ENCODE peak calls at places on chromosomes 6 and 20, in five cellular contexts. B is endothelial cell of umbilical vein, U is fibroblast of lung, I is neuronal stem cell, H is MM.1S. R is an unnamed sample.

GRCh38 chr20:31595654-31596411 is 9.3 kb upstream of the ID1 start:
- DNase-seq in B (peak; percentile 16), I (no peak), U (peak; percentile 99), H (no peak), R (peak; percentile 86)

GRCh38 chr20:14955396-14955795 is 618.0 kb upstream of the FLRT3 start:
- DNase-seq in U (no peak), I (no peak), B (no peak), H (no peak), R (no peak)

GRCh38 chr6:44002071-44002590 is 125.1 kb downstream of the MRPL14 start:
- DNase-seq in U (no peak), I (peak; percentile 88), B (no peak), H (no peak), R (peak; percentile 60)

GRCh38 chr6:74117113-74117512 is 421.1 kb downstream of the CD109 start:
- DNase-seq in H (no peak), U (peak; percentile 12), B (no peak), I (no peak), R (no peak)

GRCh38 chr20:33470866-33471265 is 19.0 kb upstream of the CBFA2T2 start:
- DNase-seq in B (no peak), U (no peak), I (no peak), H (no peak), R (no peak)

GRCh38 chr6:27296106-27296783 is 15.8 kb downstream of the POM121L2 start:
- DNase-seq in I (no peak), U (peak; percentile 36), H (no peak), B (peak; percentile 39), R (no peak)

GRCh38 chr20:17671565-17671964 is 10.5 kb downstream of the RRBP1 start:
- DNase-seq in B (no peak), H (no peak), I (no peak), U (no peak), R (no peak)

GRCh38 chr6:114291428-114291827 is 51.4 kb downstream of the HS3ST5 start:
- DNase-seq in H (no peak), U (no peak), I (no peak), B (no peak), R (no peak)

GRCh38 chr6:87922947-87923330 is 124.7 kb upstream of the SPACA1 start:
- DNase-seq in H (peak; percentile 37), U (no peak), I (no peak), B (no peak), R (no peak)

GRCh38 chr20:3193806-3194616 is 10.5 kb downstream of the DDRGK1 start:
- DNase-seq in H (no peak), I (no peak), U (no peak), B (no peak), R (no peak)

GRCh38 chr20:43723194-43723593 is 3.6 kb downstream of the GTSF1L start:
- DNase-seq in B (no peak), U (peak; percentile 22), I (no peak), H (no peak), R (no peak)

GRCh38 chr6:30544666-30545272 is 11.5 kb downstream of the GNL1 start:
- DNase-seq in H (peak; percentile 49), U (peak; percentile 76), B (peak; percentile 76), I (peak; percentile 35), R (no peak)

GRCh38 chr6:28693033-28693750 is 167.5 kb downstream of the GPX5 start:
- DNase-seq in H (no peak), B (no peak), U (no peak), I (no peak), R (no peak)

GRCh38 chr20:48208176-48208575 is 422.9 kb upstream of the SULF2 start:
- DNase-seq in U (no peak), H (no peak), I (no peak), B (no peak), R (no peak)

GRCh38 chr6:170370413-170370812 is 63.9 kb downstream of the FAM120B start:
- DNase-seq in H (no peak), U (no peak), I (no peak), B (no peak), R (peak; percentile 59)

GRCh38 chr6:89067796-89068195 is 12.8 kb upstream of the PNRC1 start:
- DNase-seq in U (no peak), B (no peak), I (no peak), H (no peak), R (no peak)

GRCh38 chr20:41175727-41176330 is 38.5 kb downstream of the PLCG1 start:
- DNase-seq in H (no peak), B (no peak), U (no peak), I (no peak), R (no peak)

GRCh38 chr20:8874437-8874836 is 194.4 kb upstream of the PLCB4 start:
- DNase-seq in I (no peak), H (no peak), U (peak; percentile 52), B (no peak), R (no peak)

GRCh38 chr6:72286911-72287311 is 335.0 kb upstream of the KCNQ5 start:
- DNase-seq in H (no peak), B (peak; percentile 58), I (no peak), U (peak; percentile 62), R (no peak)

GRCh38 chr6:74946961-74947360 is 258.9 kb downstream of the COL12A1 start:
- DNase-seq in B (peak; percentile 67), I (no peak), H (no peak), U (peak; percentile 67), R (no peak)

GRCh38 chr20:40563296-40563950 is 125.6 kb downstream of the MAFB start:
- DNase-seq in H (no peak), B (peak; percentile 35), I (no peak), U (peak; percentile 85), R (peak; percentile 95)

GRCh38 chr20:7657569-7657968 is 282.7 kb downstream of the HAO1 start:
- DNase-seq in B (no peak), I (no peak), U (no peak), H (no peak), R (no peak)

GRCh38 chr6:7078856-7079255 is 28.9 kb upstream of the RREB1 start:
- DNase-seq in H (no peak), U (no peak), B (no peak), I (no peak), R (no peak)

GRCh38 chr6:42104095-42104806 is 38.2 kb downstream of the C6orf132 start:
- DNase-seq in I (peak; percentile 69), U (peak; percentile 92), H (peak; percentile 56), B (peak; percentile 64), R (peak; percentile 59)

GRCh38 chr6:36917541-36918193 is 31.9 kb downstream of the C6orf89 start:
- DNase-seq in U (peak; percentile 38), I (no peak), H (no peak), B (no peak), R (no peak)

GRCh38 chr20:63942250-63943006 is 13.8 kb downstream of the UCKL1 start:
- DNase-seq in I (no peak), H (no peak), B (peak; percentile 43), U (peak; percentile 37), R (peak; percentile 50)

GRCh38 chr6:71080151-71080550 is 123.3 kb upstream of the B3GAT2 start:
- DNase-seq in I (no peak), U (peak; percentile 10), B (no peak), H (no peak), R (no peak)

GRCh38 chr6:54107470-54107869 is 3.8 kb upstream of the MLIP start:
- DNase-seq in H (no peak), U (no peak), B (peak; percentile 20), I (no peak), R (no peak)

GRCh38 chr6:49479308-49480004 is 16.3 kb downstream of the CENPQ start:
- DNase-seq in H (no peak), I (no peak), B (no peak), U (no peak), R (no peak)

GRCh38 chr6:122730775-122731386 is 48.6 kb upstream of the FABP7 start:
- DNase-seq in I (peak; percentile 31), U (peak; percentile 67), H (peak; percentile 48), B (peak; percentile 28), R (no peak)

GRCh38 chr20:50724851-50725721 is 6.3 kb upstream of the PARD6B start:
- DNase-seq in B (no peak), H (no peak), I (peak; percentile 49), U (peak; percentile 84), R (peak; percentile 43)
- H3K9ac ChIP-seq in B (no peak overlapping the region), H (no peak overlapping the region), I (no peak overlapping the region), U (no peak overlapping the region), R (no peak overlapping the region)

GRCh38 chr6:35318845-35319220 is 21.2 kb downstream of the DEF6 start:
- DNase-seq in U (no peak), H (no peak), B (no peak), I (no peak), R (no peak)

GRCh38 chr6:35319346-35320030 is 21.9 kb downstream of the DEF6 start:
- DNase-seq in H (no peak), U (no peak), B (no peak), I (no peak), R (no peak)

GRCh38 chr6:35320031-35320410 is 22.3 kb upstream of the PPARD start:
- DNase-seq in B (no peak), H (no peak), I (no peak), U (no peak), R (no peak)

GRCh38 chr6:35318200-35318844 is 20.7 kb downstream of the DEF6 start:
- DNase-seq in B (peak; percentile 85), U (peak; percentile 71), H (no peak), I (peak; percentile 90), R (peak; percentile 94)

DNA sequence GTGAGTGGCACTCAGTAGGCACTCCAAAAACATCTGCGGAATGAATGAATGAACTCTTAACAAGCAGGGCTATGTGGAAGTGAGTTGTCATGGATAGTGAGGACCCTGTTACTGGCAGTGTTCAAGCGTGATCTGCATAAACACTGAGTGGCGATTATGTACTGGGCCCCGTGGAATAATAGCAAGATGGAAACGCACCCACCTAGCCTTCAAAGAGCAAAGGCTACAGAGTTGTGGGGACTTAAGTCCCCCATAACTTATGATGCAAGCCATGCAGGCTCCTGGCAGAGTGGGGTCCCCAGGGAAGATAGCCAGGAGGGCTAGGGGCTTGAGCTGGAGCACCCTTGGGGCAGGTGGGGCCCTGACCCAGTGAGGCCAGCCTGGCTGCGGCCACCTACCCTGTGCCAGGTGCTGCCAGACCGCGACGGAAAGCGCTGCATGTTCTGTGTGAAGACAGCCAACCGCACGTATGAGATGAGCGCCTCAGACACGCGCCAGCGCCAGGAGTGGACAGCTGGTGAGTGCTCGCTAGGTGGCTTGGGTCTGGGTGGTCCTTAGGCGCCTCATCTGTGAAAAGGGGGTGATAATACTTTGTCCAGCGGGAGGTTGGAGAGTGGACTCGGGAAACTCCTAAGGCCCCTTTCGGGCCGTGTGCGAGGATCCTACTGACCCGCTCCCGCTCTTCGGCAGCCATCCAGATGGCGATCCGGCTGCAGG is 20.0 kb downstream of the DEF6 start:
- DNase-seq in B (no peak), H (no peak), I (no peak), U (peak; percentile 8), R (no peak)
- H3K9ac ChIP-seq in B (no peak overlapping the region), H (no peak overlapping the region), I (peak overlapping the region; percentile 75), U (no peak overlapping the region), R (peak overlapping the region; percentile 35)

DNA sequence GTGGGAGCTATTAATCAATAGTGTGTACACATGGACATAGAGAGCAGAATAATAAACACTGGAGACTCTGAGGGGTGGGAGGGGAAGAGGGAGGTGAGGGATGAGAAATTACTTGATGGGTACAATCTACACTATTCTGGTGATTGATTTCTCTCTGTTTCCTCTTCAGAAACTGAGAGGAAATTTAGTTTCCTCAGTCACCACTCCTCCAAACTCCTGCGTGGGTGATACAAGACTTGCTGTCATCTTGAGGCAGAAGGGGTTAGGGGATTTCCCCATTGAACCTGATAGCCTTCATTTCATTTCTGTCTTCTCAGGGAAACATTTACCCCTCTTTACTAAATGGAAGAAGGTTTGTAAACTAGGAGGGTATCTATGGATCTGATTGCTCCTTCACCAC is 84.3 kb upstream of the ESR1 start:
- DNase-seq in H (no peak), B (no peak), I (no peak), U (no peak), R (no peak)
- H3K9ac ChIP-seq in H (no peak overlapping the region), B (no peak overlapping the region), I (no peak overlapping the region), U (no peak overlapping the region), R (no peak overlapping the region)

GRCh38 chr6:13874191-13874549 is 50.6 kb upstream of the RNF182 start:
- DNase-seq in H (no peak), B (no peak), I (no peak), U (no peak), R (no peak)
- H3K9ac ChIP-seq in H (peak overlapping the region; percentile 13), B (no peak overlapping the region), I (no peak overlapping the region), U (no peak overlapping the region), R (peak overlapping the region; percentile 58)

R was measured in colonic mucosa.